ENCODE peak calls at places on chromosomes 11 and 22, in nine cellular contexts. R is left lung, M is heart left ventricle, P is neural progenitor cell, B is psoas muscle, Z is HFFc6, X is H9, Q is IMR-90, V is dorsolateral prefrontal cortex. D is an unnamed sample.

GRCh38 chr11:7973011-7973410 is 7.8 kb upstream of the NLRP10 start:
- DNase-seq in V (no peak), B (no peak), R (no peak), Z (no peak), P (no peak), Q (no peak), M (no peak), X (no peak), D (no peak)

GRCh38 chr11:114036156-114036811 is 23.2 kb upstream of the ZBTB16 start:
- DNase-seq in M (peak; percentile 92), B (peak; percentile 88), Z (peak; percentile 28), P (peak; percentile 96), X (peak; percentile 93), Q (peak; percentile 18), R (peak; percentile 95), V (peak; percentile 74), D (peak; percentile 93)

GRCh38 chr22:30876925-30877553 is 91.5 kb downstream of the MORC2 start:
- DNase-seq in V (peak; percentile 67), Z (no peak), X (no peak), M (peak; percentile 44), B (no peak), P (no peak), Q (peak; percentile 52), R (no peak), D (peak; percentile 92)

GRCh38 chr22:29879738-29880137 is 3.2 kb upstream of the MTMR3 start:
- DNase-seq in M (no peak), R (no peak), X (no peak), V (no peak), P (no peak), Z (no peak), Q (no peak), B (no peak), D (no peak)

GRCh38 chr11:129968611-129969419 is 33.8 kb downstream of the PRDM10 start:
- DNase-seq in R (no peak), P (no peak), X (no peak), B (no peak), M (no peak), V (peak; percentile 16), Q (no peak), Z (no peak), D (no peak)

GRCh38 chr11:106761745-106762144 is 256.5 kb downstream of the GUCY1A2 start:
- DNase-seq in X (no peak), R (no peak), B (no peak), Q (no peak), V (no peak), M (no peak), Z (no peak), P (no peak), D (no peak)

GRCh38 chr11:78313898-78314297 is 103.7 kb downstream of the GAB2 start:
- DNase-seq in Z (no peak), B (no peak), Q (peak; percentile 12), V (no peak), R (no peak), P (no peak), M (no peak), X (no peak), D (no peak)

GRCh38 chr22:23289851-23290724 is 109.8 kb downstream of the BCR start:
- DNase-seq in M (peak; percentile 47), B (peak; percentile 52), V (peak; percentile 40), R (no peak), P (peak; percentile 74), Z (peak; percentile 53), Q (peak; percentile 62), X (peak; percentile 75), D (peak; percentile 52)

GRCh38 chr22:22705328-22706100 is 61.1 kb downstream of the GGTLC2 start:
- DNase-seq in M (no peak), Q (no peak), Z (no peak), V (no peak), R (no peak), B (no peak), X (peak; percentile 4), P (no peak), D (no peak)

GRCh38 chr11:77687088-77687487 is 49.5 kb upstream of the CLNS1A start:
- DNase-seq in X (no peak), P (no peak), Q (no peak), R (no peak), B (no peak), V (no peak), Z (no peak), M (no peak), D (no peak)

GRCh38 chr11:113587318-113587739 is 112.1 kb upstream of the DRD2 start:
- DNase-seq in R (no peak), B (no peak), M (no peak), Q (peak; percentile 4), P (no peak), X (no peak), Z (no peak), V (no peak), D (no peak)

GRCh38 chr11:64331569-64332371 is 8.2 kb upstream of the CCDC88B start:
- DNase-seq in X (peak; percentile 73), P (no peak), V (no peak), B (peak; percentile 82), R (peak; percentile 94), Q (peak; percentile 87), M (peak; percentile 83), Z (peak; percentile 92), D (peak; percentile 53)

GRCh38 chr11:932435-932834 is 6.8 kb downstream of the AP2A2 start:
- DNase-seq in X (no peak), P (no peak), Q (no peak), B (no peak), Z (no peak), R (no peak), M (no peak), V (no peak), D (peak; percentile 15)

GRCh38 chr22:46352691-46353386 is 17.3 kb downstream of the TRMU start:
- DNase-seq in B (peak; percentile 65), X (peak; percentile 26), R (peak; percentile 85), M (peak; percentile 92), P (no peak), Q (peak; percentile 26), Z (no peak), V (peak; percentile 70), D (peak; percentile 6)

GRCh38 chr22:22748297-22748743 is 103.9 kb downstream of the GGTLC2 start:
- DNase-seq in Q (peak; percentile 52), V (peak; percentile 23), B (peak; percentile 24), Z (peak; percentile 43), X (peak; percentile 58), M (no peak), P (peak; percentile 44), R (no peak), D (no peak)

GRCh38 chr11:122334546-122335375 is 218.7 kb upstream of the BLID start:
- DNase-seq in B (no peak), P (no peak), Z (no peak), R (no peak), Q (peak; percentile 62), X (no peak), M (no peak), V (no peak), D (peak; percentile 66)

DNA sequence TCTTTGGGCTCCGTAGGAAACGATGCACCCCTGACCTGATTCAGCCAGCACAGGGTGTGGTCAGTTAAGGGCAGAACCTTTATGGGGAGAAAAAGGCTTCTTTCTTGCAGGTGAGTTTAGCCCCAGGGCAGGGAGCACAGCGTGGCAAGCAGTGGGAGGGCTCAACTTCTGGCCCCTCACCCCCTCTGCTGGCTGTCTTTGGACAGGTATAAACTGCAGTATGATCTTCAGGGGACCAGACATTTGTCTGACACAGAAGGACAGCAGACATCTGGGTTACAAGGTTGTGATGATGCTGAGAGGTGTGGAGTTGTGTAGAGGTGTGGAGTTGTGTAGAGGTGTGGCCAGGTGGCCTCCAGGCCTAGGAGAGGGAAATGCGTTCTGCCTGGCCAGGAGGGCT is 324.0 kb upstream of the PLET1 start:
- DNase-seq in B (no peak), P (peak; percentile 54), R (no peak), Z (no peak), X (peak; percentile 70), Q (no peak), V (no peak), M (no peak), D (no peak)
- TF ChIP-seq CTCF in B (peak; percentile 8), P (peak; percentile 54), R (no peak), Z (peak; percentile 19), X (peak; percentile 66), Q (no peak), V (no peak), M (no peak), D (peak; percentile 6)

GRCh38 chr22:18970180-18970947 is 34.3 kb upstream of the PRODH start:
- DNase-seq in V (no peak), Z (no peak), M (no peak), R (peak; percentile 76), Q (no peak), P (peak; percentile 86), X (peak; percentile 64), B (no peak), D (peak; percentile 62)
- TF ChIP-seq CTCF in V (no peak), Z (no peak), M (no peak), R (no peak), Q (no peak), P (peak; percentile 26), X (peak; percentile 41), B (no peak), D (no peak)

GRCh38 chr22:37534445-37534844 is 15.2 kb upstream of the CARD10 start:
- DNase-seq in X (no peak), V (no peak), P (no peak), B (no peak), R (peak; percentile 12), M (no peak), Z (no peak), Q (no peak), D (no peak)

GRCh38 chr22:37538590-37539357 is 19.6 kb upstream of the CARD10 start:
- DNase-seq in X (peak; percentile 97), Z (peak; percentile 92), M (peak; percentile 95), P (peak; percentile 94), R (peak; percentile 98), V (peak; percentile 93), Q (peak; percentile 92), B (peak; percentile 94), D (peak; percentile 94)

GRCh38 chr22:37535159-37535558 is 15.9 kb upstream of the CARD10 start:
- DNase-seq in X (no peak), Z (no peak), R (no peak), P (no peak), B (no peak), Q (no peak), V (no peak), M (no peak), D (no peak)

GRCh38 chr22:37529652-37530345 is 10.6 kb upstream of the CARD10 start:
- DNase-seq in V (no peak), Z (no peak), M (no peak), X (no peak), B (no peak), Q (no peak), R (no peak), P (no peak), D (no peak)

DNA sequence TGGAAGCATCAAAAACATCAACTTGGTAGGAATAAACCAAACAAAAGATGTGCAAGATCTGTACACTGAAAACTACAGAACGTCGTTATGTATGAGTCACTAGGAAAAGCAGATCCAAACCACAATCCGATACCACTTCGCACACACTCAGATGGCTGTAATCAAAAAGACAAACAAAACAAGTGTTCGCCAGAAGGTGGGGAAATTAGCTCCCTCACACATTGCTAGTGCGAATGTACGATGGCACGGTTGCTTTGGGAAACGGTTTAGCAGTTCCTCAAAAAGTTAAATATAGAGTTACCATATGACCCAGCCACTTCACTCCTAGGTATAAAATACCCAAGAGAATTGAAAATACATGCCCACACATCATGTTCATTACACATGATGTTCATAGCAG is 14.8 kb upstream of the CARD10 start:
- DNase-seq in P (no peak), M (no peak), V (no peak), Z (peak; percentile 69), R (no peak), B (no peak), X (no peak), Q (peak; percentile 88), D (no peak)
- TF ChIP-seq CTCF in P (no peak), M (no peak), V (no peak), Z (no peak), R (no peak), B (no peak), X (no peak), Q (no peak), D (no peak)

GRCh38 chr11:102664001-102664752 is 39.0 kb upstream of the MMP20 start:
- DNase-seq in Z (no peak), X (peak; percentile 61), Q (no peak), V (no peak), R (no peak), P (peak; percentile 20), M (no peak), B (no peak), D (peak; percentile 11)
- TF ChIP-seq CTCF in Z (peak; percentile 75), X (peak; percentile 70), Q (peak; percentile 35), V (no peak), R (no peak), P (peak; percentile 46), M (no peak), B (no peak), D (peak; percentile 45)